ENCODE peak calls at places on chromosomes 12 and 14, in five cellular contexts. One of them, this sample, is unnamed.

GRCh38 chr12:68899251-68899771 is 33.7 kb downstream of the CPM start:
- DNase-seq in fibroblast of lung: peak
- DNase-seq in AG04449: peak
- DNase-seq in GM23338: no peak
- DNase-seq in GM12878: no peak
- DNase-seq in this sample: no peak

GRCh38 chr12:110451263-110451662 is 1.1 kb upstream of the ARPC3 start:
- DNase-seq in fibroblast of lung: no peak
- DNase-seq in AG04449: no peak
- DNase-seq in GM23338: no peak
- DNase-seq in GM12878: no peak
- DNase-seq in this sample: no peak

GRCh38 chr14:106185837-106186233 is 659.5 kb downstream of the TMEM121 start:
- DNase-seq in fibroblast of lung: no peak
- DNase-seq in AG04449: no peak
- DNase-seq in GM23338: no peak
- DNase-seq in GM12878: no peak
- DNase-seq in this sample: no peak

GRCh38 chr14:54472291-54472690 is 16.5 kb downstream of the GMFB start:
- DNase-seq in fibroblast of lung: no peak
- DNase-seq in AG04449: no peak
- DNase-seq in GM23338: no peak
- DNase-seq in GM12878: no peak
- DNase-seq in this sample: no peak

GRCh38 chr12:12428961-12429657 is 72.2 kb downstream of the BORCS5 start:
- DNase-seq in fibroblast of lung: peak
- DNase-seq in AG04449: no peak
- DNase-seq in GM23338: no peak
- DNase-seq in GM12878: no peak
- DNase-seq in this sample: no peak

GRCh38 chr12:1806301-1807106 is 13.9 kb upstream of the LRTM2 start:
- DNase-seq in fibroblast of lung: peak
- DNase-seq in AG04449: no peak
- DNase-seq in GM23338: no peak
- DNase-seq in GM12878: no peak
- DNase-seq in this sample: no peak

GRCh38 chr14:91867316-91867988 is at the start of gene TC2N:
- DNase-seq in fibroblast of lung: no peak
- DNase-seq in AG04449: no peak
- DNase-seq in GM23338: no peak
- DNase-seq in GM12878: no peak
- DNase-seq in this sample: no peak

GRCh38 chr12:26630546-26631027 is 202.4 kb downstream of the ITPR2 start:
- DNase-seq in fibroblast of lung: peak
- DNase-seq in AG04449: peak
- DNase-seq in GM23338: no peak
- DNase-seq in GM12878: no peak
- DNase-seq in this sample: no peak

GRCh38 chr12:22531205-22531604 is 13.1 kb downstream of the C2CD5 start:
- DNase-seq in fibroblast of lung: no peak
- DNase-seq in AG04449: no peak
- DNase-seq in GM23338: no peak
- DNase-seq in GM12878: no peak
- DNase-seq in this sample: no peak

GRCh38 chr12:55963760-55964159 is 2.1 kb downstream of the PMEL start:
- DNase-seq in fibroblast of lung: no peak
- DNase-seq in AG04449: no peak
- DNase-seq in GM23338: no peak
- DNase-seq in GM12878: no peak
- DNase-seq in this sample: no peak

GRCh38 chr12:70048521-70049245 is 194.6 kb upstream of the CNOT2 start:
- DNase-seq in fibroblast of lung: no peak
- DNase-seq in AG04449: no peak
- DNase-seq in GM23338: no peak
- DNase-seq in GM12878: peak
- DNase-seq in this sample: no peak

GRCh38 chr12:78698747-78699146 is 165.8 kb upstream of the SYT1 start:
- DNase-seq in fibroblast of lung: peak
- DNase-seq in AG04449: no peak
- DNase-seq in GM23338: no peak
- DNase-seq in GM12878: no peak
- DNase-seq in this sample: no peak

GRCh38 chr12:95146767-95147166 is 70.5 kb downstream of the FGD6 start:
- DNase-seq in fibroblast of lung: no peak
- DNase-seq in AG04449: no peak
- DNase-seq in GM23338: no peak
- DNase-seq in GM12878: no peak
- DNase-seq in this sample: no peak

GRCh38 chr12:42504049-42504448 is 85.5 kb downstream of the PRICKLE1 start:
- DNase-seq in fibroblast of lung: peak
- DNase-seq in AG04449: no peak
- DNase-seq in GM23338: no peak
- DNase-seq in GM12878: no peak
- DNase-seq in this sample: no peak

GRCh38 chr12:18849080-18849479 is 111.2 kb downstream of the CAPZA3 start:
- DNase-seq in fibroblast of lung: peak
- DNase-seq in AG04449: peak
- DNase-seq in GM23338: no peak
- DNase-seq in GM12878: no peak
- DNase-seq in this sample: no peak

GRCh38 chr12:68242777-68243176 is 10.6 kb downstream of the IL22 start:
- DNase-seq in fibroblast of lung: no peak
- DNase-seq in AG04449: no peak
- DNase-seq in GM23338: no peak
- DNase-seq in GM12878: no peak
- DNase-seq in this sample: no peak

GRCh38 chr14:105173901-105174894 is 5.6 kb upstream of the JAG2 start:
- DNase-seq in fibroblast of lung: no peak
- DNase-seq in AG04449: no peak
- DNase-seq in GM23338: no peak
- DNase-seq in GM12878: no peak
- DNase-seq in this sample: no peak

GRCh38 chr14:102419276-102419675 is 56.5 kb downstream of the TECPR2 start:
- DNase-seq in fibroblast of lung: no peak
- DNase-seq in AG04449: no peak
- DNase-seq in GM23338: no peak
- DNase-seq in GM12878: no peak
- DNase-seq in this sample: no peak

GRCh38 chr12:57096099-57096572 is 7.2 kb downstream of the NAB2 start:
- DNase-seq in fibroblast of lung: no peak
- DNase-seq in AG04449: no peak
- DNase-seq in GM23338: no peak
- DNase-seq in GM12878: no peak
- DNase-seq in this sample: no peak

GRCh38 chr12:63064080-63064479 is 86.9 kb downstream of the AVPR1A start:
- DNase-seq in fibroblast of lung: peak
- DNase-seq in AG04449: peak
- DNase-seq in GM23338: no peak
- DNase-seq in GM12878: no peak
- DNase-seq in this sample: no peak

GRCh38 chr12:20483776-20484175 is 115.4 kb downstream of the PDE3A start:
- DNase-seq in fibroblast of lung: no peak
- DNase-seq in AG04449: no peak
- DNase-seq in GM23338: no peak
- DNase-seq in GM12878: no peak
- DNase-seq in this sample: no peak

GRCh38 chr12:108722992-108723766 is 8.1 kb downstream of the CORO1C start:
- DNase-seq in fibroblast of lung: peak
- DNase-seq in AG04449: peak
- DNase-seq in GM23338: no peak
- DNase-seq in GM12878: no peak
- DNase-seq in this sample: no peak

GRCh38 chr14:49692191-49692757 is 646 bp upstream of the KLHDC1 start:
- DNase-seq in fibroblast of lung: no peak
- DNase-seq in AG04449: no peak
- DNase-seq in GM23338: no peak
- DNase-seq in GM12878: no peak
- DNase-seq in this sample: no peak

GRCh38 chr14:42110167-42110566 is 503.5 kb downstream of the LRFN5 start:
- DNase-seq in fibroblast of lung: peak
- DNase-seq in AG04449: peak
- DNase-seq in GM23338: peak
- DNase-seq in GM12878: no peak
- DNase-seq in this sample: no peak

GRCh38 chr14:32363761-32364160 is 34.7 kb downstream of the AKAP6 start:
- DNase-seq in fibroblast of lung: no peak
- DNase-seq in AG04449: no peak
- DNase-seq in GM23338: no peak
- DNase-seq in GM12878: no peak
- DNase-seq in this sample: no peak

GRCh38 chr12:108551556-108551955 is 9.4 kb downstream of the SART3 start:
- DNase-seq in fibroblast of lung: peak
- DNase-seq in AG04449: peak
- DNase-seq in GM23338: no peak
- DNase-seq in GM12878: no peak
- DNase-seq in this sample: no peak

GRCh38 chr14:81169711-81170103 is 51.1 kb downstream of the GTF2A1 start:
- DNase-seq in fibroblast of lung: no peak
- DNase-seq in AG04449: no peak
- DNase-seq in GM23338: peak
- DNase-seq in GM12878: no peak
- DNase-seq in this sample: no peak

GRCh38 chr14:57492859-57493258 is 798 bp downstream of the CCDC198 start:
- DNase-seq in fibroblast of lung: peak
- DNase-seq in AG04449: peak
- DNase-seq in GM23338: no peak
- DNase-seq in GM12878: no peak
- DNase-seq in this sample: no peak

GRCh38 chr12:52539024-52539820 is 13.7 kb downstream of the KRT71 start:
- DNase-seq in fibroblast of lung: peak
- DNase-seq in AG04449: peak
- DNase-seq in GM23338: no peak
- DNase-seq in GM12878: no peak
- DNase-seq in this sample: no peak
- TF ChIP-seq CTCF in fibroblast of lung: no peak
- TF ChIP-seq CTCF in AG04449: no peak
- TF ChIP-seq CTCF in GM23338: no peak
- TF ChIP-seq CTCF in GM12878: no peak
- TF ChIP-seq CTCF in this sample: no peak

DNA sequence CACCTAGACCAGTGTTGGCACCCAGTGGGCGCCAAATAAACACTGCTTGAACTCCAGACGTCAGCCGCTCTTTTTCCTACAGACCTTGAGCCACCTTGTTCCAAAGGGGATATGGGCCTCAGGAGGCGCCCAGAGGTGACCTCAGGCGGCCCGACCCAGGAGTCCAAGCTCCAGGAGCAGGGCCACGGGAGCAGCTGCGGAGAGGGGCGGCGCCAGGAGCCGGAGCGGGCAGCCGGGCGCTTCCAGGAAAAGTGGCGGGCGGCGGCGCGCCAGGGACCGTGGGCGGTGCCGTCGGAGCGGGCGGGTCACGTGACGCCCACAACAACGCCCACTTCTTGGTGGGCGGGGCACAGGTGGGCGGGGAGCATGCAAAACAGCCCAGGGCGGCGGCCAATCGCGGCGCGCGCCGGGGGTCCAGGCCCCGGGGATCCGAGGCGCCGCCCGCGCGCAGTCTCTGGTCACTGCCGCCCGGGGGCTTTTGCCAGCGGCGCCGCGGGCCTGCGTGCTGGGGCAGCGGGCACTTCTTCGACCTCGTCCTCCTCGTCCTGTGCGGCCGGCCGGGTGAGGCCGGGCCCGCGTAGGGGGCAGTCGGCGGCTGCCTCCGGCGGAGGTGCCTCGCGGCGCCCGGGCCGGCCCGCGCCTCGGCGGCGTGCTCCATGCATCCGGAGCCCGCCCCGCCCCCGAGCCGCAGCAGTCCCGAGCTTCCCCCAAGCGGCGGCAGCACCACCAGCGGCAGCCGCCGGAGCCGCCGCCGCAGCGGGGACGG is at the start of gene ORAI1:
- DNase-seq in fibroblast of lung: peak
- DNase-seq in AG04449: peak
- DNase-seq in GM23338: peak
- DNase-seq in GM12878: peak
- DNase-seq in this sample: peak
- TF ChIP-seq CTCF in fibroblast of lung: no peak
- TF ChIP-seq CTCF in AG04449: peak
- TF ChIP-seq CTCF in GM23338: peak
- TF ChIP-seq CTCF in GM12878: peak
- TF ChIP-seq CTCF in this sample: peak

GRCh38 chr12:27982951-27983350 is 10.4 kb upstream of the PTHLH start:
- DNase-seq in fibroblast of lung: peak
- DNase-seq in AG04449: no peak
- DNase-seq in GM23338: no peak
- DNase-seq in GM12878: no peak
- DNase-seq in this sample: no peak

GRCh38 chr12:27984275-27984674 is 11.7 kb upstream of the PTHLH start:
- DNase-seq in fibroblast of lung: peak
- DNase-seq in AG04449: peak
- DNase-seq in GM23338: no peak
- DNase-seq in GM12878: no peak
- DNase-seq in this sample: no peak

GRCh38 chr12:27981874-27982273 is 9.3 kb upstream of the PTHLH start:
- DNase-seq in fibroblast of lung: peak
- DNase-seq in AG04449: no peak
- DNase-seq in GM23338: no peak
- DNase-seq in GM12878: no peak
- DNase-seq in this sample: no peak

GRCh38 chr12:27979145-27979544 is 6.6 kb upstream of the PTHLH start:
- DNase-seq in fibroblast of lung: no peak
- DNase-seq in AG04449: no peak
- DNase-seq in GM23338: no peak
- DNase-seq in GM12878: no peak
- DNase-seq in this sample: no peak

DNA sequence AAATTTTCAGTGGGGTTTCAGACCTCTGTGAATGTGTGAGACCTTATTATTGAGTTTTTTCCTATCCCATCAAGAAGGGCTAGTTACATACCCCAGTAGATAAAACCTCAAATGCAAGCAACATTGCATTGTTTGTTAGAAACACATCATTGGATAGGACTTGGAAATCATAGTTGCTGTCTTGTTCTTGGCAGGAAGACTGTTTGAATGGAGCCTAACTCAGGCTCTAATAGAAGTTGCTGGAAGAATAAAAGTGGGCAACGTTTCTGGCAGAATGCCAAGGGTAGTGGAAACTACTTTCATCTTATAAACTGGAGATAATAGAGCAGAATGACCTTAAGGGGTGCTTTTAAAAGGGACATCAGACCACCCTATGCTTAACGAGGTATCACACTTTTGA is 9.8 kb upstream of the PTHLH start:
- DNase-seq in fibroblast of lung: peak
- DNase-seq in AG04449: no peak
- DNase-seq in GM23338: no peak
- DNase-seq in GM12878: no peak
- DNase-seq in this sample: no peak
- TF ChIP-seq CTCF in fibroblast of lung: no peak
- TF ChIP-seq CTCF in AG04449: no peak
- TF ChIP-seq CTCF in GM23338: no peak
- TF ChIP-seq CTCF in GM12878: no peak
- TF ChIP-seq CTCF in this sample: no peak

DNA sequence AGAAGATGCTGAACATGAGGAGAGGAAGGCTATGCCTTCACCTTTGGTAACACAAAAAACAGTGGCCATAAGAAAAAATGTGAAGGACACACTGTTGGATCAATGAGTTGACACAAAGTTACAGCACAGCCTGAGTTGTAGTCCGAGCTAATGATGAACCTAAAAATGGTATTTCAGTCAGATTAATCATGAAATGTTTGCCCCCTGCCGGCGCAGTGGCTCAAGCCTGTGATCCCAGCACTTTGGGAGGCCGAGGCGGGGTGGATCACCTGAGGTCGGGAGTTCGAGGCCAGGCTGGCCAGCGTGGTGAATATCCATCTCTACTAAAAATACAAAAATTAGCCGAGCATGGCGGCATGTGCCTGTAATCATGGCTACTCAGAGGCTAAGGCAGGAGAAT is 1.3 kb upstream of the CAPRIN2 start:
- DNase-seq in fibroblast of lung: no peak
- DNase-seq in AG04449: no peak
- DNase-seq in GM23338: no peak
- DNase-seq in GM12878: no peak
- DNase-seq in this sample: no peak
- TF ChIP-seq CTCF in fibroblast of lung: no peak
- TF ChIP-seq CTCF in AG04449: no peak
- TF ChIP-seq CTCF in GM23338: no peak
- TF ChIP-seq CTCF in GM12878: no peak
- TF ChIP-seq CTCF in this sample: peak